ENCODE peak calls at places on chromosome 15, in five cellular contexts. L, Y, N, W and B are unnamed samples.

GRCh38 chr15:69704685-69705084 is 252.1 kb downstream of the RPLP1 start:
- DNase-seq in L (no peak), N (peak), Y (no peak), W (no peak), B (no peak)

GRCh38 chr15:38707802-38708671 is 143.4 kb upstream of the RASGRP1 start:
- DNase-seq in L (peak), W (peak), Y (peak), N (peak), B (peak)

GRCh38 chr15:40339621-40339945 is 1.2 kb downstream of the CCDC9B start:
- DNase-seq in Y (no peak), N (no peak), W (no peak), L (no peak), B (no peak)

GRCh38 chr15:96345560-96346389 is 15.3 kb downstream of the NR2F2 start:
- DNase-seq in N (peak), L (peak), W (no peak), Y (peak), B (peak)

GRCh38 chr15:98562361-98562791 is 86.0 kb upstream of the IGF1R start:
- DNase-seq in L (no peak), W (no peak), N (no peak), Y (no peak), B (no peak)

GRCh38 chr15:98727115-98728040 is 79.0 kb downstream of the IGF1R start:
- DNase-seq in Y (peak), W (peak), N (peak), L (peak), B (peak)

GRCh38 chr15:92979011-92979701 is 79.0 kb downstream of the CHD2 start:
- DNase-seq in Y (peak), L (peak), W (no peak), N (peak), B (no peak)

GRCh38 chr15:58840048-58840447 is 68.9 kb downstream of the MINDY2 start:
- DNase-seq in Y (no peak), N (no peak), L (peak), W (no peak), B (no peak)

GRCh38 chr15:70235347-70235746 is 137.6 kb upstream of the TLE3 start:
- DNase-seq in N (peak), L (peak), Y (no peak), W (no peak), B (no peak)

GRCh38 chr15:23497710-23498111 is 50.7 kb upstream of the GOLGA6L2 start:
- DNase-seq in W (no peak), N (peak), Y (peak), L (peak), B (peak)

GRCh38 chr15:46467041-46467440 is 832.2 kb downstream of the SQOR start:
- DNase-seq in L (no peak), W (no peak), N (no peak), Y (no peak), B (no peak)

GRCh38 chr15:60941448-60941847 is 287.7 kb downstream of the RORA start:
- DNase-seq in Y (no peak), W (no peak), N (peak), L (peak), B (no peak)

GRCh38 chr15:92105611-92106010 is 252.1 kb downstream of the SLCO3A1 start:
- DNase-seq in W (no peak), Y (no peak), L (no peak), N (no peak), B (no peak)

GRCh38 chr15:62979252-62979651 is 63.3 kb upstream of the TPM1 start:
- DNase-seq in W (no peak), Y (no peak), L (no peak), N (no peak), B (no peak)

GRCh38 chr15:60003243-60004018 is 680 bp upstream of the FOXB1 start:
- DNase-seq in N (no peak), W (no peak), L (no peak), Y (no peak), B (no peak)

GRCh38 chr15:67547836-67548531 is 5.5 kb downstream of the MAP2K5 start:
- DNase-seq in Y (no peak), W (no peak), L (no peak), N (peak), B (no peak)

GRCh38 chr15:52481915-52482314 is 46.8 kb downstream of the MYO5A start:
- DNase-seq in W (peak), Y (no peak), N (peak), L (peak), B (no peak)

GRCh38 chr15:64430000-64430735 is 30.2 kb upstream of the ZNF609 start:
- DNase-seq in N (peak), L (no peak), W (no peak), Y (peak), B (peak)

GRCh38 chr15:68729789-68730201 is 90.9 kb downstream of the ANP32A start:
- DNase-seq in N (peak), Y (no peak), L (no peak), W (no peak), B (no peak)

GRCh38 chr15:76062282-76062681 is 2.5 kb downstream of the TMEM266 start:
- DNase-seq in L (no peak), N (peak), W (no peak), Y (no peak), B (no peak)

GRCh38 chr15:96497951-96498350 is 167.5 kb downstream of the NR2F2 start:
- DNase-seq in W (no peak), Y (no peak), L (no peak), N (no peak), B (no peak)

GRCh38 chr15:78988361-78988911 is 43.6 kb upstream of the CTSH start:
- DNase-seq in Y (peak), L (peak), N (peak), W (peak), B (no peak)
- H3K4me2 ChIP-seq in Y (no peak), L (no peak), N (peak), W (peak), B (no peak)

GRCh38 chr15:86002444-86002843 is 77.2 kb upstream of the AGBL1 start:
- DNase-seq in W (no peak), N (no peak), L (no peak), Y (no peak), B (no peak)
- TF ChIP-seq EZH2phosphoT487 in W (no peak), N (no peak), L (no peak), Y (no peak), B (no peak)

GRCh38 chr15:74402873-74403589 is 30.7 kb downstream of the SEMA7A start:
- DNase-seq in Y (no peak), W (no peak), L (no peak), N (no peak), B (no peak)
- H3K4me2 ChIP-seq in Y (no peak), W (no peak), L (no peak), N (no peak), B (no peak)

GRCh38 chr15:71733122-71733521 is 77.2 kb upstream of the NR2E3 start:
- DNase-seq in L (no peak), N (no peak), Y (no peak), W (no peak), B (no peak)

GRCh38 chr15:71729319-71729718 is 81.0 kb upstream of the NR2E3 start:
- DNase-seq in Y (no peak), N (no peak), L (no peak), W (no peak), B (no peak)

GRCh38 chr15:71732636-71733035 is 77.7 kb upstream of the NR2E3 start:
- DNase-seq in N (no peak), L (no peak), Y (peak), W (no peak), B (no peak)

GRCh38 chr15:71735013-71735757 is 75.2 kb upstream of the NR2E3 start:
- DNase-seq in L (no peak), W (no peak), N (no peak), Y (no peak), B (no peak)

DNA sequence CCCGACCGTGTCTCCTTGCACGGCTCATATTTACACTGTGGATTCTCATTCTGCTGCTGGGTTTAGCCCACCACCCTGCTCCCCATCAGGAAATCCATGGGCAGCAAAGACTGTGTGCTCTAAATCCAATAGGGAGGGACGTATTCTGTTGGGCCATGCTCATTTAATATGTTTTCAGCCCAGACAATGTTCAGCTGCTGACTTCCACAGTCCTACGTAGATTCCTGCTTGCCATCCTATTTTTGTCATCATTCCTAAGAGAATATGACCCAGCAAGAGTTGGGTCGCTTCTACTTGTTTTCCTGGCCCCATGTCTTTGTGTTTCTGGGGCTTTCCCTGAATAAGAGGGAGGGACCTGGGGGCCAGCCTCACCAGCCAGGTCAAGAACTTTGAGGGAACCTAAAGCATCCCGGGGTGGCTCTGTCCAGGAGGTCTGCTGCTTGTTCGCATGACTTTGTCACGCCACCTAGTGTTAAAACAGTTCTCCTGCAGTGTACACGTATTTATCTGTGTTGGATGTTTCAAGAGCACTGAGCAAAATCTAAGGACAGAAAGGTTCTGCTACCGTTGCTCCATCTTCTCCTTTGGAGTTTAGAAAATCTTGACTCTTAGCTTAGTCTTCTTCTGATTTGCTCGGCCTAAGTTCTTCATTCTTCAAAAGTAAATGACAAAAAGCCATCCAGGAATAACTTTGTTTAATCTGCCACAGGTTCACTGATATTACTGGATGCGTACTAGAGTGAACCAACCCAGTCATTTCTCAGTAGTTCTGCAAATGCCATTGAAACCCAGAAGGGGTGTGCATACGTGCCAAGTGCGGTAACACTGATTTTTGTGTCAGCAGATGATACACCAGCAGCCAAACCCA is 79.8 kb upstream of the NR2E3 start:
- DNase-seq in Y (peak), W (peak), N (peak), L (peak), B (peak)
- TF ChIP-seq EZH2phosphoT487 in Y (no peak), W (no peak), N (no peak), L (no peak), B (no peak)

GRCh38 chr15:66078196-66078928 is 175.2 kb downstream of the MEGF11 start:
- DNase-seq in W (no peak), N (no peak), L (no peak), Y (no peak), B (no peak)
- H3K4me2 ChIP-seq in W (no peak), N (no peak), L (no peak), Y (no peak), B (no peak)

GRCh38 chr15:31326729-31327673 is at the start of gene KLF13:
- DNase-seq in Y (peak), L (peak), W (no peak), N (peak), B (peak)

GRCh38 chr15:31325976-31326728 is 483 bp upstream of the KLF13 start:
- DNase-seq in W (peak), Y (peak), L (peak), N (peak), B (peak)

GRCh38 chr15:31328999-31329639 is 2.5 kb downstream of the KLF13 start:
- DNase-seq in Y (peak), N (peak), W (no peak), L (peak), B (peak)

GRCh38 chr15:31328425-31328998 is 1.9 kb downstream of the KLF13 start:
- DNase-seq in W (no peak), N (peak), L (peak), Y (no peak), B (no peak)

GRCh38 chr15:31327674-31328424 is 1.2 kb downstream of the KLF13 start:
- DNase-seq in L (peak), W (no peak), N (peak), Y (peak), B (peak)
- TF ChIP-seq EZH2phosphoT487 in L (no peak), W (no peak), N (no peak), Y (no peak), B (no peak)

GRCh38 chr15:94069834-94070233 is 161.5 kb upstream of the MCTP2 start:
- DNase-seq in W (no peak), L (no peak), Y (no peak), N (no peak), B (no peak)
- H3K4me2 ChIP-seq in W (no peak), L (peak), Y (peak), N (no peak), B (no peak)

GRCh38 chr15:42728562-42728961 is 8.4 kb downstream of the CDAN1 start:
- DNase-seq in N (no peak), L (no peak), Y (no peak), W (no peak), B (no peak)
- TF ChIP-seq EZH2phosphoT487 in N (no peak), L (no peak), Y (no peak), W (no peak), B (no peak)

GRCh38 chr15:48592221-48592731 is 53.2 kb downstream of the FBN1 start:
- DNase-seq in L (no peak), N (peak), Y (peak), W (no peak), B (no peak)

GRCh38 chr15:48595988-48596387 is 49.5 kb downstream of the FBN1 start:
- DNase-seq in L (no peak), W (no peak), Y (no peak), N (no peak), B (no peak)

GRCh38 chr15:48592929-48593328 is 52.6 kb downstream of the FBN1 start:
- DNase-seq in N (peak), W (no peak), Y (no peak), L (no peak), B (no peak)

GRCh38 chr15:48596841-48597240 is 48.7 kb downstream of the FBN1 start:
- DNase-seq in W (no peak), L (no peak), Y (no peak), N (no peak), B (no peak)

GRCh38 chr15:48596415-48596814 is 49.1 kb downstream of the FBN1 start:
- DNase-seq in N (peak), W (no peak), L (no peak), Y (no peak), B (no peak)
- H3K4me2 ChIP-seq in N (no peak), W (no peak), L (no peak), Y (no peak), B (no peak)